ENCODE peak calls at places on chromosomes 2 and 18, in ten cellular contexts. O is cardiac fibroblast, E is breast epithelium, B is cardiac muscle cell, Z is ascending aorta, U is lung, L is DND-41, T is left ventricle myocardium inferior, S is fibroblast of pulmonary artery, F is K562. Y is an unnamed sample.

GRCh38 chr2:182456784-182457183 is 29.9 kb upstream of the PDE1A start:
- DNase-seq in O (peak), L (no peak), E (no peak), F (no peak), B (no peak), S (peak), T (no peak), Z (no peak), U (no peak), Y (no peak)

GRCh38 chr2:241947401-241947800 is 77.9 kb downstream of the RTP5 start:
- DNase-seq in L (no peak), S (no peak), F (no peak), B (no peak), Z (no peak), E (peak), T (no peak), O (no peak), U (no peak), Y (no peak)

GRCh38 chr2:74872310-74872923 is 38.5 kb downstream of the HK2 start:
- DNase-seq in O (no peak), Z (no peak), F (no peak), T (no peak), S (peak), B (no peak), E (no peak), L (no peak), U (no peak), Y (no peak)

GRCh38 chr2:191333911-191334357 is 88.7 kb downstream of the MYO1B start:
- DNase-seq in T (no peak), U (no peak), F (no peak), E (no peak), L (no peak), S (peak), O (peak), B (no peak), Z (no peak), Y (no peak)

GRCh38 chr2:112032615-112033457 is 22.2 kb upstream of the TMEM87B start:
- DNase-seq in L (peak), F (no peak), O (peak), B (no peak), U (peak), S (peak), E (no peak), Z (no peak), T (no peak), Y (no peak)

GRCh38 chr2:197673606-197674005 is 1.8 kb downstream of the RFTN2 start:
- DNase-seq in O (no peak), L (no peak), U (no peak), T (no peak), B (no peak), F (no peak), Z (no peak), S (no peak), E (no peak), Y (no peak)

GRCh38 chr2:150599889-150600288 is 112.4 kb upstream of the RND3 start:
- DNase-seq in O (no peak), T (no peak), L (no peak), F (no peak), U (no peak), Z (no peak), E (no peak), S (no peak), B (no peak), Y (no peak)

GRCh38 chr2:188601927-188602326 is 310.3 kb downstream of the GULP1 start:
- DNase-seq in B (no peak), L (no peak), F (no peak), O (no peak), T (no peak), U (no peak), Z (no peak), E (no peak), S (no peak), Y (no peak)

GRCh38 chr18:26436176-26437031 is 111.9 kb downstream of the KCTD1 start:
- DNase-seq in L (no peak), E (no peak), U (no peak), S (peak), Z (no peak), B (no peak), O (peak), T (no peak), F (no peak), Y (no peak)

GRCh38 chr2:104755026-104755856 is 98.7 kb upstream of the POU3F3 start:
- DNase-seq in L (no peak), O (no peak), Z (no peak), T (no peak), B (no peak), U (no peak), E (no peak), S (no peak), F (no peak), Y (no peak)

GRCh38 chr2:122168799-122169198 is 413.3 kb downstream of the TSN start:
- DNase-seq in B (peak), F (no peak), U (no peak), T (no peak), E (no peak), O (peak), S (peak), L (no peak), Z (no peak), Y (no peak)

GRCh38 chr2:9002637-9003365 is 683 bp downstream of the MBOAT2 start:
- DNase-seq in T (no peak), L (peak), U (no peak), B (peak), Z (no peak), E (no peak), O (peak), F (no peak), S (no peak), Y (peak)

GRCh38 chr2:97005353-97005752 is 19.0 kb upstream of the FAM178B start:
- DNase-seq in U (no peak), E (no peak), T (no peak), B (no peak), L (no peak), S (peak), F (peak), Z (no peak), O (no peak), Y (no peak)
- TF ChIP-seq CTCF in U (no peak), E (no peak), T (no peak), B (peak), L (peak), S (peak), F (peak), Z (no peak), O (peak), Y (no peak)

DNA sequence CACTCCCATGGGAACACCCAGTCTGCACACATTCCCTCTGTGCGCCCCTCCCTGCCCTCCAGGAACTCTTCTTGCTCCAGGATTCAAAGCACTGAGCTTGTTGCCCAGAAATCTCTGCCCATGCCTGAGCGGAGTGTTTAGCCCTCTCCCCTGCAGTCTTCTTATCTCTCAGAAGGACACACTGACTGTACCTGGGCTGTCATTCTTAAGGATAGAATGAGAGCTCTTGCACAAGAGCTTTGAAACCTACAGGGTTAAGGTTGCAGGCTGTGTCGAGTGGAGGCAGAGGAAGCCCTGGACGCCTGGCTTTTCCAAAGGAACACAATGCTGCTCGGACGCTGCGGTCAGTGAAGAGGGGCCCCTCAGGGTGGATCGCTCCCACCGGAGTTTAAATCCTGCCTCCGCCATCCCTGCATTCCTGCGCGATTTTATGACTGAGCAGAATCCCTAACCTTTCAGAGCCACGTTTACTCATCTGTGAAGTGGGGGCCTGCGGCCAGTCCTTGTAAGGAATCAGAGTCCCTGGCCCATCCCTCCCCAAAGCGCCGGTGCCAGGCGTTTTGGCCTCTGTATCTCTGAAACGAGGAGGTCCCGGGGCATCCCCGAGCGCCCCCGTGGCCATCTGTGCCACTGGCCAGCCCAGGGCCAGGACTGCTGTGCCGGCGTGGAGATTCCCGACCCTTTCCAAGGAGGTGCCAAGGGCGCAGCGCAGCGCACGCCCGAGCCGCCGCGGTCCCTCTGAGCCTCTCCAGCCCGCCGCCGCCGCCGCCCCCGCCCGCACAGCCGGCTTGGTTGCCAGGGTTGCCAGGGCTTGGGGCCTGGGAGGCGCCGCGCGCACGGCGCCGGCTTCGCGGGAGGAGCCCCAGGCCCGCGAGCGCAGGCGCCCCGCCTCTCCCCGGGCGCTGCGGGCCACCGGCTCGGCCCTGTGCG is 58.9 kb downstream of the FAM168B start:
- DNase-seq in B (peak), O (peak), Z (no peak), F (no peak), T (no peak), L (no peak), U (no peak), E (no peak), S (no peak), Y (peak)
- H3K4me3 ChIP-seq in B (peak), O (no peak), Z (peak), F (no peak), T (peak), L (no peak), U (no peak), E (peak), S (peak), Y (peak)

GRCh38 chr18:2983296-2983695 is 29.6 kb downstream of the LPIN2 start:
- DNase-seq in E (no peak), Z (no peak), U (no peak), T (no peak), F (no peak), O (no peak), S (no peak), L (no peak), B (no peak), Y (no peak)

GRCh38 chr18:2980607-2980923 is 32.4 kb downstream of the LPIN2 start:
- DNase-seq in L (no peak), B (no peak), Z (no peak), T (no peak), S (no peak), U (no peak), F (no peak), E (no peak), O (no peak), Y (no peak)

GRCh38 chr18:2984703-2985261 is 28.2 kb downstream of the LPIN2 start:
- DNase-seq in L (no peak), U (no peak), E (no peak), F (no peak), Z (no peak), T (no peak), B (no peak), S (no peak), O (peak), Y (no peak)

GRCh38 chr18:2981212-2981728 is 31.7 kb downstream of the LPIN2 start:
- DNase-seq in B (no peak), T (no peak), U (no peak), L (no peak), O (peak), E (no peak), F (no peak), S (peak), Z (no peak), Y (no peak)

GRCh38 chr18:2982452-2983172 is 30.3 kb downstream of the LPIN2 start:
- DNase-seq in T (no peak), F (peak), B (no peak), L (peak), U (no peak), S (no peak), Z (no peak), E (no peak), O (peak), Y (no peak)
- TF ChIP-seq CTCF in T (no peak), F (no peak), B (no peak), L (peak), U (no peak), S (no peak), Z (no peak), E (no peak), O (no peak), Y (no peak)

GRCh38 chr18:13617826-13618515 is 108.4 kb downstream of the FAM210A start:
- DNase-seq in O (no peak), Z (no peak), U (no peak), E (no peak), B (no peak), S (no peak), T (no peak), F (no peak), L (no peak), Y (no peak)

GRCh38 chr18:13618760-13619438 is 107.5 kb downstream of the FAM210A start:
- DNase-seq in L (no peak), T (no peak), S (no peak), E (no peak), U (no peak), O (no peak), F (no peak), B (no peak), Z (no peak), Y (peak)

GRCh38 chr18:13620818-13621445 is 105.4 kb downstream of the FAM210A start:
- DNase-seq in U (no peak), T (no peak), F (no peak), B (no peak), O (no peak), L (no peak), Z (no peak), S (no peak), E (no peak), Y (no peak)

GRCh38 chr18:13620206-13620672 is 106.1 kb downstream of the FAM210A start:
- DNase-seq in B (no peak), Z (no peak), F (no peak), L (no peak), O (no peak), U (no peak), S (no peak), E (no peak), T (no peak), Y (no peak)

GRCh38 chr18:13619505-13620205 is 106.7 kb downstream of the FAM210A start:
- DNase-seq in S (no peak), U (no peak), O (no peak), L (no peak), T (no peak), E (peak), Z (no peak), F (no peak), B (no peak), Y (no peak)
- H3K4me3 ChIP-seq in S (no peak), U (no peak), O (no peak), L (no peak), T (no peak), E (no peak), Z (no peak), F (no peak), B (no peak), Y (no peak)

DNA sequence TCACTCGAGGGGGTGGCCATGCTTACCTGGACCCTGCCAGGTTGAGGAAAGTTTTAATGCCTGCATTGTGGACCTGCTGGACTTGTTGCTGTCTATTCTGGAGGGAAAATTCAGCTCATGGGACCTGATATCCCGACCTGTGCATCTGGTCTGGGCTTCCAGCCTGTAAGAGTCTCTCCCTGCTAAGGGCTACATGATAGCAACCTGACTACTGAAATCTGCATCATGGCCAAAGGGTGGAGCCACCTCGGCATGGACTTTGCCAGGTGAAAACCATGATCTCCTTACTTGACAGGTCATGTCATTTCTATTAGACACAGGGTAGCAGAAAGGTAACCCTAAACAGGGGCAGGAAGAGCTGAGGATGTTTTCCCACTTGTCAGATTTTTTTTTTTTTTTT is 12.9 kb upstream of the SLC66A3 start:
- DNase-seq in B (no peak), L (no peak), T (no peak), Z (no peak), S (no peak), E (no peak), O (no peak), U (no peak), F (no peak), Y (no peak)
- TF ChIP-seq CTCF in B (no peak), L (no peak), T (no peak), Z (no peak), S (no peak), E (no peak), O (no peak), U (no peak), F (no peak), Y (no peak)

DNA sequence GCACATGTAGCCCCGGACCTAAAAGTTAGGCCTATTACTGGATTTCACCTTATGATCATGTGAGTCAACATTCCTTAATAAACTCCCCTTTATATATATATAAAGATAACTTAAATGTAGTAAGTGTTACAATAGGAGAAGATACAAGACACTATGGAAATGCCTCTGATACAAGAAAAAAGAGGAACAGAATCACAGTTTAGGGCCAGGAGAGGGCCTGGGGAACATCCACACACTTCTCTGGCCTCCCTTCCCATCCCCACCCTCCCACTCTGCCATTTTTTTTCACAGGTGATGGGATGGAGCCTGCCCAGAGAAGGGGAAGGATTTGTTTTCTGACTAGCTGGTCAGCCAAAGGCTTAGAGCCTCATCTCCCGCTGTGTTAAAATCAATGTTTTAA is 6.4 kb downstream of the CDC42EP3 start:
- DNase-seq in E (no peak), T (no peak), Z (no peak), B (no peak), F (no peak), O (no peak), L (no peak), U (no peak), S (no peak), Y (no peak)
- H3K4me3 ChIP-seq in E (no peak), T (peak), Z (no peak), B (no peak), F (no peak), O (no peak), L (no peak), U (no peak), S (no peak), Y (no peak)

Y was measured in CD8-positive, alpha-beta T cell.